ENCODE peak calls at places on chromosome 16, in five cellular contexts. F is A549, C is heart left ventricle, S is K562, M is ovary. D is an unnamed sample.
A peak's percentile ranks its signal among the peaks of the same experiment; 100 is the strongest.

GRCh38 chr16:88597856-88598491 is 27.8 kb downstream of the ZC3H18 start:
- DNase-seq in F (no peak), C (no peak), S (no peak), M (no peak), D (no peak)

GRCh38 chr16:12392585-12393089 is 411.1 kb downstream of the CPPED1 start:
- DNase-seq in F (no peak), C (no peak), S (no peak), M (peak; percentile 41), D (no peak)

GRCh38 chr16:19882186-19882585 is 2.5 kb downstream of the GPRC5B start:
- DNase-seq in F (no peak), C (no peak), S (no peak), M (no peak), D (no peak)

GRCh38 chr16:70298988-70299938 is at the start of gene DDX19B:
- DNase-seq in F (peak; percentile 79), C (peak; percentile 77), S (peak; percentile 57), M (peak; percentile 73), D (peak; percentile 75)

GRCh38 chr16:47724386-47724785 is 263.3 kb downstream of the PHKB start:
- DNase-seq in F (no peak), C (no peak), S (no peak), M (no peak), D (no peak)

GRCh38 chr16:9123871-9124270 is 32.4 kb downstream of the HAPSTR1 start:
- DNase-seq in F (peak; percentile 80), C (peak; percentile 33), S (no peak), M (no peak), D (peak; percentile 65)

GRCh38 chr16:85750827-85751641 is at the start of gene C16orf74:
- DNase-seq in F (peak; percentile 32), C (peak; percentile 30), S (peak; percentile 86), M (peak; percentile 31), D (peak; percentile 82)

GRCh38 chr16:1701216-1701878 is 4.6 kb upstream of the MAPK8IP3 start:
- DNase-seq in F (no peak), C (no peak), S (no peak), M (no peak), D (no peak)

GRCh38 chr16:47113130-47113529 is 30.6 kb downstream of the NETO2 start:
- DNase-seq in F (no peak), C (no peak), S (no peak), M (no peak), D (no peak)

DNA sequence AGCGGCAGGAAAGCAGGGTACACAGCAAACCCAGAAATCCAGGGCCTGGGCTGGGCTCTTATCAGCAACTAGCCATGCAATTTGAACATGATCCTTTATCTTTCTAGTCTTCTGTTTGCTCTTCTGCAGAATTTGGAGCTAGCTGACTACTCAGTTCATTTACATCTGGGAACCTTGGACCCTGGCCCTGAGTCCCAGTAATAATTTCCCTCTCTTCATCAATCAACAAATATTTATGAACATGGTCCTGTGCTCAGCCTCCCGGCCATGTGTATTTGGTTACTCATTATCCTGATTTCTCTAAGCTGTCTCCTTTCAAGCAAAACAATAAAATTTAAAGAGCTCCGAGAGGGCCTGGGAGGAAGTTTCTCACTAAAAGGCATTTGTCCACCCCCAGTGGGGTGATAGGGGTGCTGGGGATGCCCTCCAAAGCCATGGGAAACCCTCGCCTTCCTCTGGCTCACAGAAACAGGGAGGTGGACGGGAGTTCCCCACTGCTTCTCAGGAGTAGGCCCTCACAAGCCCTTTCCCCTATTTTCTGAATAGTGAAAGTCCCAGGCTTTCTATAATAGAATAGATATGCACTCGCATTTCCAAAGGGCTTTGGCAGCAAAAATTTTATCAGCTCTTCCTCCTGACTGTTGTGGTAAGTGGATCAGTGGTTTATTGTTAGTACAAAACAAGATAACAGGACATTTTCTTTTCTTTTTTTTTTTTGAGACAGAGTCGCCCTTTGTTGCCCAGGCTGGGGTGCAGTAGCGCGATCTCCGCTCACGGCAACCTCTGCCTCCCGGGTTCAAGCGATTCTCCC is 6.9 kb upstream of the WDR59 start:
- DNase-seq in F (no peak), C (no peak), S (peak; percentile 67), M (no peak), D (no peak)
- TF ChIP-seq POLR2A in F (no peak), C (no peak), S (no peak), M (no peak), D (no peak)

DNA sequence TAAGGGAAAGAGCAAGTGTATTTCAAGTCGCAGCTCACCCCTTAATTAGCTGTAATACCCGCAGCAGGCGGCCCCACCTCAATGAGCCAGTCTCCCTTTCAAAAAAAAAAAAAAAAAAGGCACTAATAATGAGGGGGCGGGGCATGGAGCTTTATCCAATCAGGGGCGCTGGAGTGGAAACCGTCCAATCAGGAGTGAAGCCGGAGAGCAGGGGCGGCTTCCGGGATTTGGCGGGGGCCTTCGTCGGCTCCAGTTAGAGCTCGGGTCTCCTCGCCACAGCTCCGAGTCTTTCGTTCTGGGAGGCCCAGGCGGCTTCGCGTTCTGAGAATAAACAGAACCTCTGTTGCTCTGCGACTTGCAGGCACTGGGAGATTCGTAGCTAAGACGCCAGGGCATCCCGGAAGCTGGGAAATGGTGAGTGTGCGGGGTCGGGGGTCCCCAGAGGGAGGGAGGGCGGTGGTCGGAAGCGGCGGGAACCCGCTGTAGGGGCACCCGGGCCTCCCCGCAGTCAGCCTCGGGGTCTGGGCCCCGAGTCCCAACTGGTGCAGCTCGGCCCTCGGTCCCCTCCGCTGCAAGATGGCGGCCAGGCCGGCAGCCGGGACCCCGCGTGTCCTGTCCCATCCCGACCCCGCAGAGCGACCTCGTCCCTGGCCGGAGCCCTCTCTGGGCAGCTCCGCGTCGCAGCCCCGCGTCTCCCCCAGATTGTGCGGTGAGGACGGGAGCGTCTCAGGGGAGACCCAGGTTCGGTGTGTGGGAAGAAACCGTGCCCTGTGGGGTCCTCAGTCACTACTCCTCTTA is at the start of gene ZNF267:
- DNase-seq in F (peak; percentile 88), C (peak; percentile 96), S (peak; percentile 98), M (peak; percentile 96), D (peak; percentile 55)
- TF ChIP-seq POLR2A in F (peak; percentile 71), C (no peak), S (peak; percentile 96), M (peak; percentile 54), D (peak; percentile 78)

DNA sequence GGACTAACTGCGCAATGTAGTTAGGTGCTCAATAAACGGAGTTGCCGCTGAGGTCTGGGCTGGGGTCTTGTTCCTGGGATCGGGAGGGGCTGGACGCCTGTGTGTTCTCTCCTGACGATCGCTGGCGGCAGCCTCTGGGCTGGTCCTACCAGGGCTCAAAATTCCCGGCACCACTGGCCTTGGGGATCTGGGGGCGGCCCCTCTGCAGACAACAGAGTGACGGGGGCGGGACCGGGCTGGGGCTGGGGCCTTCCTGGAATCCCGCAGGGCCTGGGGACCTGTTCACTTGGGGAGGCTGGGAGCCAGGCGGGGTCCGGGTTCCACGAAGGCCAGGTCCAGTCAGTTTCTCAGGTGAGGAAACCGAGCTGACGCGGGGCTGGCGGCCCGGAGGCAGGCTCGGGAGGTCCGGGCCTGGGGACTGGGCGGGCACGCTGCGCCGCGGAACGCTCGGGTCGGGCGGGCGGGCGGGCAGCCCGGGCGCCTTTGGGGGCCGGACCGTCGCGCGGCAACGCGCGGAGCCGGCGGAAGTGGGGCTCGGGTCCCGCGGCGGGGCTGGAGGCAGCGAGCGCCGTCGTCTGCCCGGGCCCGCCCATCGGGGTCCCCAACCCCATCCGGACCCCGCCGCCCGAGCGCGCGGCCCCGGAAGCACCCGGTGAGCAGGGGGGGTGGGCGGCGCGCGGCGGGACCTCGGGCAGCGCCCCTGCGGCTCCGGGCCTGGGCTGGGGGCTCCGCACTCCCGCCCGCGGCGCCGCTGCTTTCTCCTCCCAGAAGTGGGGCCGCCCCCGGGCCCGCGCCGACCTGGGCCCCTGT is at the start of gene PIGQ:
- DNase-seq in F (peak; percentile 64), C (peak; percentile 78), S (peak; percentile 89), M (peak; percentile 80), D (peak; percentile 91)
- TF ChIP-seq POLR2A in F (peak; percentile 18), C (no peak), S (no peak), M (no peak), D (no peak)

GRCh38 chr16:352547-353403 is at the start of gene AXIN1:
- DNase-seq in F (peak; percentile 98), C (peak; percentile 97), S (peak; percentile 90), M (peak; percentile 100), D (peak; percentile 87)
- TF ChIP-seq POLR2A in F (peak; percentile 64), C (no peak), S (peak; percentile 66), M (peak; percentile 43), D (peak; percentile 62)

GRCh38 chr16:83952940-83953795 is at the start of gene OSGIN1:
- DNase-seq in F (peak; percentile 97), C (peak; percentile 93), S (peak; percentile 97), M (peak; percentile 94), D (peak; percentile 94)
- TF ChIP-seq POLR2A in F (peak; percentile 96), C (peak; percentile 48), S (peak; percentile 93), M (peak; percentile 79), D (peak; percentile 89)

D was measured in H54.